ENCODE peak calls at places on chromosomes 13 and 19, in ten cellular contexts. O is stimulated activated CD4-positive, alpha-beta T cell treated with anti-CD3 and anti-CD28 coated beads, Interleukin-1b, Interleukin-23, amount 100 ng/mL, for 4 hours; I is GM03348; S is progenitor cell of endocrine pancreas; Q is Caco-2; B is renal cortical epithelial cell; Z is heart right ventricle; R is OCI-LY7; Y is glutamatergic neuron; W is heart left ventricle. X is an unnamed sample.

GRCh38 chr13:20002766-20003165 is 44.2 kb downstream of the ZMYM2 start:
- DNase-seq in S (no peak), Q (peak; percentile 12), B (no peak), O (no peak), R (no peak), W (no peak), Z (no peak), I (no peak), Y (no peak), X (no peak)

GRCh38 chr19:2569596-2570465 is 93.9 kb downstream of the GADD45B start:
- DNase-seq in R (no peak), B (no peak), O (no peak), W (no peak), S (no peak), Z (no peak), Y (no peak), Q (no peak), I (no peak), X (no peak)

GRCh38 chr19:30001794-30002193 is 59.8 kb downstream of the URI1 start:
- DNase-seq in R (peak; percentile 6), B (no peak), O (no peak), Z (no peak), Y (no peak), Q (peak; percentile 10), S (no peak), I (no peak), W (no peak), X (no peak)

GRCh38 chr19:56671613-56671994 is at the start of gene ZNF835:
- DNase-seq in Q (no peak), B (no peak), Z (peak; percentile 99), S (no peak), Y (peak; percentile 95), O (peak; percentile 85), I (peak; percentile 36), W (peak; percentile 97), R (no peak), X (no peak)

GRCh38 chr19:49639401-49640112 is 386 bp downstream of the RRAS start:
- DNase-seq in I (no peak), B (no peak), Y (no peak), W (no peak), Q (no peak), Z (no peak), O (no peak), S (no peak), R (no peak), X (no peak)

GRCh38 chr19:29666634-29667389 is 1.6 kb downstream of the PLEKHF1 start:
- DNase-seq in S (no peak), B (peak; percentile 42), Q (no peak), Y (no peak), O (no peak), R (no peak), W (peak; percentile 75), Z (peak; percentile 74), I (peak; percentile 85), X (no peak)

GRCh38 chr19:52898101-52898500 is 666 bp upstream of the ZNF320 start:
- DNase-seq in Y (peak; percentile 32), S (no peak), B (no peak), Z (peak; percentile 14), R (no peak), Q (no peak), I (peak; percentile 4), W (peak; percentile 21), O (no peak), X (no peak)

GRCh38 chr13:49220856-49221614 is 897 bp downstream of the MLNR start:
- DNase-seq in R (no peak), B (no peak), Y (peak; percentile 49), Z (peak; percentile 16), I (peak; percentile 30), S (no peak), W (no peak), Q (no peak), O (no peak), X (no peak)

GRCh38 chr19:15248648-15249559 is 16.7 kb upstream of the EPHX3 start:
- DNase-seq in W (peak; percentile 87), B (peak; percentile 80), Y (no peak), Q (peak; percentile 30), Z (peak; percentile 86), S (no peak), O (no peak), R (no peak), I (peak; percentile 96), X (peak; percentile 68)

GRCh38 chr13:48266967-48267639 is 34.1 kb downstream of the ITM2B start:
- DNase-seq in W (no peak), B (no peak), I (no peak), R (no peak), Y (no peak), S (no peak), Z (no peak), O (no peak), Q (no peak), X (no peak)

GRCh38 chr13:41648314-41648935 is 191.1 kb downstream of the RGCC start:
- DNase-seq in O (no peak), R (no peak), W (no peak), Z (no peak), B (peak; percentile 93), I (no peak), Y (no peak), Q (peak; percentile 75), S (no peak), X (no peak)

GRCh38 chr19:11736696-11737095 is 2.0 kb downstream of the ZNF823 start:
- DNase-seq in B (peak; percentile 7), I (peak; percentile 73), Z (peak; percentile 31), Q (peak; percentile 3), W (peak; percentile 41), R (peak; percentile 23), S (no peak), O (no peak), Y (peak; percentile 15), X (no peak)

GRCh38 chr13:75480691-75481175 is 1.2 kb downstream of the TBC1D4 start:
- DNase-seq in O (peak; percentile 4), R (peak; percentile 82), Y (peak; percentile 54), W (peak; percentile 53), I (peak; percentile 37), Z (peak; percentile 59), Q (peak; percentile 88), B (peak; percentile 40), S (peak; percentile 47), X (peak; percentile 61)

GRCh38 chr19:35357867-35358573 is at the start of gene FFAR3:
- DNase-seq in Z (no peak), I (peak; percentile 51), R (no peak), W (no peak), Y (no peak), O (no peak), Q (no peak), B (no peak), S (no peak), X (peak; percentile 14)

GRCh38 chr13:47903836-47904235 is 97.2 kb downstream of the SUCLA2 start:
- DNase-seq in O (no peak), W (no peak), R (no peak), Z (no peak), Y (no peak), S (no peak), Q (no peak), I (peak; percentile 74), B (peak; percentile 74), X (no peak)

GRCh38 chr19:32067686-32068085 is 277.7 kb upstream of the ZNF507 start:
- DNase-seq in W (no peak), Z (no peak), I (no peak), O (no peak), S (no peak), B (no peak), Y (no peak), Q (peak; percentile 2), R (no peak), X (no peak)

GRCh38 chr13:20395061-20395916 is 130.4 kb downstream of the CRYL1 start:
- DNase-seq in B (no peak), W (no peak), I (no peak), Q (no peak), S (no peak), O (no peak), Z (no peak), R (no peak), Y (no peak), X (no peak)

GRCh38 chr19:42099336-42099925 is 23.5 kb downstream of the ZNF574 start:
- DNase-seq in B (no peak), Q (no peak), W (no peak), I (no peak), R (no peak), O (no peak), Y (no peak), Z (no peak), S (no peak), X (no peak)

GRCh38 chr19:17510220-17510993 is 1.0 kb upstream of the PGLS start:
- DNase-seq in B (no peak), S (no peak), Q (no peak), W (no peak), R (peak; percentile 27), Y (no peak), O (no peak), I (no peak), Z (no peak), X (no peak)

GRCh38 chr19:3671680-3672574 is 28.3 kb downstream of the PIP5K1C start:
- DNase-seq in B (no peak), R (no peak), S (no peak), O (no peak), W (peak; percentile 61), Q (no peak), Y (no peak), I (no peak), Z (no peak), X (no peak)

GRCh38 chr19:32351807-32352630 is 6.6 kb downstream of the ZNF507 start:
- DNase-seq in O (no peak), Z (no peak), I (peak; percentile 41), B (peak; percentile 31), Q (no peak), S (no peak), R (no peak), W (no peak), Y (no peak), X (no peak)

GRCh38 chr19:10408511-10409291 is 5.4 kb upstream of the CDC37 start:
- DNase-seq in Z (no peak), S (no peak), B (no peak), Q (no peak), O (no peak), I (no peak), R (peak; percentile 81), W (no peak), Y (peak; percentile 79), X (no peak)

GRCh38 chr13:80341098-80341701 is at the start of gene SPRY2:
- DNase-seq in Z (peak; percentile 93), I (peak; percentile 93), Q (peak; percentile 93), W (peak; percentile 96), B (peak; percentile 90), S (peak; percentile 88), Y (peak; percentile 90), R (no peak), O (peak; percentile 13), X (peak; percentile 75)

GRCh38 chr13:109694972-109695371 is 91.4 kb downstream of the IRS2 start:
- DNase-seq in Q (no peak), W (no peak), Z (no peak), Y (no peak), R (no peak), I (no peak), B (no peak), S (no peak), O (no peak), X (no peak)

GRCh38 chr13:77767413-77767812 is 69.9 kb downstream of the SLAIN1 start:
- DNase-seq in Q (no peak), S (no peak), I (no peak), Z (no peak), O (no peak), Y (no peak), R (no peak), W (no peak), B (no peak), X (no peak)

GRCh38 chr13:109271991-109272454 is 514.4 kb downstream of the IRS2 start:
- DNase-seq in O (no peak), S (no peak), R (peak; percentile 0), Q (peak; percentile 59), Y (no peak), B (peak; percentile 53), I (no peak), Z (no peak), W (no peak), X (no peak)

GRCh38 chr19:1690570-1691307 is 38.3 kb upstream of the TCF3 start:
- DNase-seq in B (no peak), Q (peak; percentile 72), R (peak; percentile 75), S (no peak), Z (no peak), W (no peak), O (peak; percentile 36), Y (no peak), I (peak; percentile 67), X (peak; percentile 82)

GRCh38 chr13:25117312-25117711 is 21.4 kb downstream of the PABPC3 start:
- DNase-seq in Z (no peak), S (no peak), I (no peak), Q (no peak), Y (no peak), R (no peak), B (no peak), W (no peak), O (no peak), X (no peak)